ENCODE peak calls at places on chromosomes 1 and 21, in nine cellular contexts. L, K, Z, A, Q, T, Y, X and P are unnamed samples.

GRCh38 chr1:29368936-29369932 is 132.9 kb downstream of the PTPRU start:
- DNase-seq in L (no peak), K (no peak), Z (no peak), A (no peak), Q (no peak), T (no peak), Y (no peak), X (no peak), P (no peak)

GRCh38 chr21:41634211-41634694 is 126.3 kb upstream of the TMPRSS2 start:
- DNase-seq in L (no peak), K (peak), Z (no peak), A (no peak), Q (no peak), T (no peak), Y (no peak), X (no peak), P (no peak)

GRCh38 chr21:21714396-21714795 is 716.2 kb downstream of the NCAM2 start:
- DNase-seq in L (no peak), K (no peak), Z (no peak), A (peak), Q (no peak), T (peak), Y (no peak), X (no peak), P (peak)

GRCh38 chr1:185281245-185281644 is 35.8 kb downstream of the IVNS1ABP start:
- DNase-seq in L (no peak), K (no peak), Z (no peak), A (no peak), Q (no peak), T (no peak), Y (no peak), X (no peak), P (no peak)

GRCh38 chr1:244794071-244794470 is 41.4 kb upstream of the COX20 start:
- DNase-seq in L (no peak), K (no peak), Z (no peak), A (no peak), Q (no peak), T (no peak), Y (no peak), X (no peak), P (no peak)

GRCh38 chr1:27934818-27935549 is at the start of gene SMPDL3B:
- DNase-seq in L (no peak), K (no peak), Z (no peak), A (no peak), Q (peak), T (no peak), Y (no peak), X (no peak), P (no peak)

GRCh38 chr1:63980706-63981407 is 207.0 kb downstream of the ROR1 start:
- DNase-seq in L (no peak), K (no peak), Z (no peak), A (no peak), Q (no peak), T (no peak), Y (no peak), X (no peak), P (no peak)

GRCh38 chr1:166170075-166170474 is 3.3 kb upstream of the FAM78B start:
- DNase-seq in L (no peak), K (no peak), Z (no peak), A (no peak), Q (no peak), T (no peak), Y (no peak), X (no peak), P (no peak)

GRCh38 chr21:14707265-14708020 is 161.3 kb upstream of the SAMSN1 start:
- DNase-seq in L (no peak), K (no peak), Z (no peak), A (no peak), Q (no peak), T (no peak), Y (no peak), X (no peak), P (no peak)

GRCh38 chr1:45846931-45847330 is 43.5 kb downstream of the MAST2 start:
- DNase-seq in L (no peak), K (no peak), Z (no peak), A (no peak), Q (no peak), T (peak), Y (no peak), X (no peak), P (peak)

GRCh38 chr1:201619513-201619912 is 80.6 kb downstream of the NAV1 start:
- DNase-seq in L (no peak), K (no peak), Z (no peak), A (no peak), Q (no peak), T (no peak), Y (no peak), X (no peak), P (no peak)

GRCh38 chr1:154583691-154584212 is 16.2 kb downstream of the CHRNB2 start:
- DNase-seq in L (no peak), K (peak), Z (no peak), A (no peak), Q (no peak), T (peak), Y (no peak), X (no peak), P (no peak)

GRCh38 chr1:28983509-28984310 is 69.3 kb downstream of the EPB41 start:
- DNase-seq in L (no peak), K (no peak), Z (no peak), A (no peak), Q (no peak), T (no peak), Y (no peak), X (peak), P (no peak)

GRCh38 chr1:168932539-168932938 is 174.0 kb upstream of the ATP1B1 start:
- DNase-seq in L (no peak), K (no peak), Z (no peak), A (no peak), Q (no peak), T (peak), Y (no peak), X (no peak), P (no peak)